ENCODE peak calls at places on chromosomes 12 and 14, in ten cellular contexts. X, P, I, Q, Y, C, F, E, W and D are unnamed samples. For H3K36me3, the result is how much of the 10 kb centered on the place peaks cover.

GRCh38 chr12:57815177-57816000 is 3.1 kb downstream of the AVIL start:
- DNase-seq in X (no peak), P (no peak), I (peak), Q (no peak), Y (no peak), C (no peak), F (no peak), E (no peak), W (no peak), D (no peak)

GRCh38 chr14:72613975-72614319 is 280.0 kb downstream of the DPF3 start:
- DNase-seq in X (no peak), P (peak), I (no peak), Q (no peak), Y (no peak), C (no peak), F (no peak), E (no peak), W (no peak), D (no peak)

GRCh38 chr12:58888131-58888783 is 32.0 kb downstream of the LRIG3 start:
- DNase-seq in X (peak), P (no peak), I (no peak), Q (no peak), Y (no peak), C (no peak), F (no peak), E (no peak), W (no peak), D (no peak)

GRCh38 chr12:126926023-126926600 is 1340.9 kb upstream of the TMEM132C start:
- DNase-seq in X (no peak), P (no peak), I (no peak), Q (no peak), Y (no peak), C (no peak), F (no peak), E (no peak), W (no peak), D (no peak)

GRCh38 chr14:89443002-89443660 is 26.1 kb upstream of the FOXN3 start:
- DNase-seq in X (no peak), P (no peak), I (no peak), Q (no peak), Y (no peak), C (no peak), F (no peak), E (no peak), W (no peak), D (no peak)

GRCh38 chr12:89384050-89384749 is 31.9 kb upstream of the DUSP6 start:
- DNase-seq in X (peak), P (no peak), I (peak), Q (peak), Y (no peak), C (no peak), F (peak), E (peak), W (peak), D (peak)

GRCh38 chr12:88419794-88420193 is 160.5 kb downstream of the KITLG start:
- DNase-seq in X (no peak), P (no peak), I (no peak), Q (no peak), Y (no peak), C (no peak), F (no peak), E (no peak), W (no peak), D (no peak)

GRCh38 chr14:60058087-60058486 is 33.6 kb upstream of the PCNX4 start:
- DNase-seq in X (no peak), P (no peak), I (no peak), Q (no peak), Y (no peak), C (no peak), F (no peak), E (no peak), W (no peak), D (no peak)

GRCh38 chr12:75874456-75874855 is 157.1 kb downstream of the PHLDA1 start:
- DNase-seq in X (no peak), P (no peak), I (no peak), Q (no peak), Y (no peak), C (no peak), F (no peak), E (no peak), W (no peak), D (no peak)

GRCh38 chr12:100356646-100357223 is at the start of gene SLC17A8:
- DNase-seq in X (peak), P (no peak), I (no peak), Q (no peak), Y (no peak), C (no peak), F (no peak), E (no peak), W (no peak), D (peak)

GRCh38 chr14:58716706-58717105 is 78.9 kb downstream of the DACT1 start:
- DNase-seq in X (no peak), P (no peak), I (no peak), Q (no peak), Y (no peak), C (no peak), F (no peak), E (no peak), W (no peak), D (no peak)

GRCh38 chr12:95838125-95838524 is 20.6 kb upstream of the SNRPF start:
- DNase-seq in X (peak), P (no peak), I (peak), Q (no peak), Y (no peak), C (no peak), F (no peak), E (no peak), W (no peak), D (no peak)

GRCh38 chr12:47862881-47863280 is 41.9 kb downstream of the VDR start:
- DNase-seq in X (no peak), P (no peak), I (no peak), Q (no peak), Y (no peak), C (no peak), F (no peak), E (no peak), W (no peak), D (no peak)

GRCh38 chr12:57835366-57836288 is 10.9 kb downstream of the CTDSP2 start:
- DNase-seq in X (no peak), P (no peak), I (no peak), Q (no peak), Y (no peak), C (no peak), F (no peak), E (no peak), W (no peak), D (no peak)

GRCh38 chr14:96104469-96105057 is 65.4 kb downstream of the C14orf132 start:
- DNase-seq in X (peak), P (no peak), I (peak), Q (peak), Y (peak), C (no peak), F (peak), E (peak), W (no peak), D (no peak)

GRCh38 chr14:91872517-91873470 is 5.5 kb upstream of the TC2N start:
- DNase-seq in X (no peak), P (peak), I (no peak), Q (peak), Y (peak), C (peak), F (peak), E (peak), W (no peak), D (no peak)

GRCh38 chr12:124928912-124929530 is 14.6 kb upstream of the UBC start:
- DNase-seq in X (no peak), P (no peak), I (no peak), Q (no peak), Y (peak), C (no peak), F (no peak), E (peak), W (no peak), D (no peak)

GRCh38 chr12:43848786-43849185 is 12.9 kb downstream of the TMEM117 start:
- DNase-seq in X (no peak), P (no peak), I (no peak), Q (no peak), Y (no peak), C (no peak), F (no peak), E (no peak), W (no peak), D (no peak)

GRCh38 chr12:108335349-108336119 is 3.6 kb downstream of the CMKLR1 start:
- DNase-seq in X (no peak), P (no peak), I (no peak), Q (no peak), Y (no peak), C (no peak), F (no peak), E (peak), W (no peak), D (no peak)

GRCh38 chr12:62588916-62589315 is 122.3 kb downstream of the MON2 start:
- DNase-seq in X (no peak), P (no peak), I (peak), Q (no peak), Y (no peak), C (no peak), F (no peak), E (no peak), W (no peak), D (no peak)

GRCh38 chr12:19941096-19941495 is 427.2 kb upstream of the PDE3A start:
- DNase-seq in X (no peak), P (no peak), I (no peak), Q (no peak), Y (no peak), C (no peak), F (peak), E (no peak), W (no peak), D (no peak)

GRCh38 chr12:12376636-12377448 is 20.0 kb downstream of the BORCS5 start:
- DNase-seq in X (peak), P (no peak), I (peak), Q (peak), Y (no peak), C (peak), F (no peak), E (no peak), W (peak), D (no peak)

GRCh38 chr12:132342322-132342721 is 12.9 kb upstream of the GALNT9 start:
- DNase-seq in X (no peak), P (no peak), I (peak), Q (no peak), Y (no peak), C (no peak), F (no peak), E (no peak), W (peak), D (no peak)

GRCh38 chr14:100362311-100362927 is 39.3 kb downstream of the SLC25A47 start:
- DNase-seq in X (no peak), P (no peak), I (no peak), Q (no peak), Y (no peak), C (no peak), F (no peak), E (no peak), W (no peak), D (no peak)

GRCh38 chr12:66683073-66683472 is 4.2 kb upstream of the GRIP1 start:
- DNase-seq in X (no peak), P (no peak), I (no peak), Q (no peak), Y (no peak), C (no peak), F (no peak), E (no peak), W (no peak), D (no peak)

GRCh38 chr12:110338754-110339153 is 57.7 kb downstream of the ATP2A2 start:
- DNase-seq in X (no peak), P (no peak), I (no peak), Q (no peak), Y (no peak), C (no peak), F (no peak), E (no peak), W (no peak), D (peak)
- H3K36me3 ChIP-seq in X (under half), P (half or more), I (under half), Q (under half), Y (half or more), C (half or more), F (half or more), E (half or more), W (half or more), D (half or more)

GRCh38 chr14:76810525-76810924 is 2.2 kb downstream of the ANGEL1 start:
- DNase-seq in X (no peak), P (no peak), I (no peak), Q (no peak), Y (no peak), C (no peak), F (no peak), E (no peak), W (no peak), D (no peak)

GRCh38 chr14:76808990-76809389 is 3.7 kb downstream of the ANGEL1 start:
- DNase-seq in X (no peak), P (no peak), I (no peak), Q (no peak), Y (no peak), C (no peak), F (no peak), E (no peak), W (no peak), D (no peak)

GRCh38 chr14:76810953-76811400 is 1.7 kb downstream of the ANGEL1 start:
- DNase-seq in X (peak), P (no peak), I (peak), Q (no peak), Y (no peak), C (peak), F (no peak), E (no peak), W (no peak), D (peak)

GRCh38 chr14:76806446-76806845 is 6.2 kb downstream of the ANGEL1 start:
- DNase-seq in X (no peak), P (no peak), I (no peak), Q (no peak), Y (no peak), C (no peak), F (no peak), E (no peak), W (no peak), D (no peak)

GRCh38 chr14:76805245-76805644 is 7.4 kb downstream of the ANGEL1 start:
- DNase-seq in X (no peak), P (no peak), I (no peak), Q (no peak), Y (no peak), C (no peak), F (no peak), E (no peak), W (no peak), D (no peak)
- H3K36me3 ChIP-seq in X (under half), P (under half), I (under half), Q (under half), Y (under half), C (half or more), F (half or more), E (half or more), W (half or more), D (under half)

GRCh38 chr14:21467620-21468019 is 9.1 kb downstream of the RAB2B start:
- DNase-seq in X (no peak), P (no peak), I (no peak), Q (no peak), Y (no peak), C (no peak), F (no peak), E (no peak), W (no peak), D (no peak)
- H3K36me3 ChIP-seq in X (under half), P (under half), I (under half), Q (under half), Y (under half), C (under half), F (half or more), E (half or more), W (under half), D (under half)

GRCh38 chr14:64123241-64123956 is 170.8 kb downstream of the ESR2 start:
- DNase-seq in X (no peak), P (no peak), I (no peak), Q (no peak), Y (no peak), C (no peak), F (no peak), E (no peak), W (no peak), D (no peak)
- H3K36me3 ChIP-seq in X (under half), P (under half), I (under half), Q (under half), Y (under half), C (half or more), F (half or more), E (half or more), W (under half), D (under half)

GRCh38 chr14:56884617-56885016 is 74.3 kb upstream of the OTX2 start:
- DNase-seq in X (no peak), P (no peak), I (no peak), Q (no peak), Y (no peak), C (no peak), F (no peak), E (no peak), W (no peak), D (no peak)

GRCh38 chr14:56885795-56886194 is 75.5 kb upstream of the OTX2 start:
- DNase-seq in X (no peak), P (no peak), I (no peak), Q (no peak), Y (no peak), C (no peak), F (no peak), E (no peak), W (no peak), D (no peak)

GRCh38 chr14:56886471-56887062 is 76.3 kb upstream of the OTX2 start:
- DNase-seq in X (no peak), P (no peak), I (peak), Q (no peak), Y (no peak), C (no peak), F (no peak), E (no peak), W (no peak), D (no peak)

GRCh38 chr14:56878766-56879165 is 68.5 kb upstream of the OTX2 start:
- DNase-seq in X (no peak), P (no peak), I (no peak), Q (no peak), Y (no peak), C (no peak), F (no peak), E (no peak), W (no peak), D (no peak)

DNA sequence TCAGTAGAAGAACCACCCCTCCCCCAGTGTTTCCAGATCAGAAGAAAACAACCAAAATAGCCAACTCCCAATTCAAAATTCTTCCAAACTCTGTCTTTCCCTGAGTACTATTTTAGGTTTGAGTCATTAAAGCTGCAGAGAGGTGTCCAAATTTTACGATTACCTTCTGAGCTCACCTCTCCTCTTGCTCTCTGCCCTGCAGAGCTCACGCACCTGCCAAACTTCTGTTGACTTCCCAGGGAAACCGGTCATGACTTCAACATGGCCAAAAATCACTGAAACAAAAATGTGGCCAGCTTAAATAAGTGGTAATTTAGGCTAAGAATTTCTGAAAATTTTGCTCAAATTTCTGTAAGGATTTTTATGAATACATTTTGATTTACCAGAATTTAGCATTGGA is 70.9 kb upstream of the OTX2 start:
- DNase-seq in X (no peak), P (no peak), I (no peak), Q (no peak), Y (no peak), C (no peak), F (no peak), E (no peak), W (no peak), D (no peak)
- H3K36me3 ChIP-seq in X (under half), P (under half), I (under half), Q (under half), Y (under half), C (under half), F (under half), E (under half), W (under half), D (under half)

GRCh38 chr14:105467249-105467941 is 7.2 kb upstream of the CRIP2 start:
- DNase-seq in X (no peak), P (no peak), I (no peak), Q (no peak), Y (no peak), C (no peak), F (no peak), E (no peak), W (no peak), D (no peak)
- H3K36me3 ChIP-seq in X (under half), P (under half), I (under half), Q (under half), Y (under half), C (under half), F (half or more), E (half or more), W (half or more), D (half or more)